ENCODE peak calls at places on chromosome 1, in six cellular contexts. D is neuronal stem cell, R is IMR-90, O is H1, P is trophoblast cell, C is H9. T is an unnamed sample.

GRCh38 chr1:5551274-5551966 is 440.8 kb downstream of the NPHP4 start:
- DNase-seq in O (no peak), P (no peak), C (no peak), R (no peak), D (no peak), T (no peak)

GRCh38 chr1:207810173-207810572 is 58.3 kb downstream of the CD46 start:
- DNase-seq in C (no peak), O (peak), D (no peak), P (no peak), R (peak), T (peak)

GRCh38 chr1:112711672-112712071 is 3.5 kb downstream of the PPM1J start:
- DNase-seq in R (no peak), D (no peak), P (no peak), C (no peak), O (no peak), T (no peak)

GRCh38 chr1:239321877-239322276 is 64.5 kb upstream of the CHRM3 start:
- DNase-seq in P (no peak), R (no peak), C (no peak), O (no peak), D (no peak), T (no peak)

GRCh38 chr1:29324202-29324601 is 87.9 kb downstream of the PTPRU start:
- DNase-seq in O (no peak), C (peak), P (no peak), R (no peak), D (no peak), T (no peak)

GRCh38 chr1:56394298-56394697 is 185.1 kb downstream of the PLPP3 start:
- DNase-seq in C (no peak), R (no peak), D (no peak), O (no peak), P (peak), T (no peak)

GRCh38 chr1:162023547-162024501 is at the start of gene OLFML2B:
- DNase-seq in D (peak), P (no peak), R (peak), C (peak), O (peak), T (peak)

GRCh38 chr1:219427400-219427799 is 185.5 kb downstream of the ZC3H11B start:
- DNase-seq in D (no peak), C (no peak), O (no peak), P (no peak), R (no peak), T (no peak)

GRCh38 chr1:8858888-8859706 is 19.4 kb downstream of the ENO1 start:
- DNase-seq in R (peak), C (no peak), P (peak), D (peak), O (no peak), T (peak)

GRCh38 chr1:17438977-17439249 is 564 bp downstream of the RCC2 start:
- DNase-seq in R (no peak), C (no peak), P (no peak), O (no peak), D (no peak), T (no peak)

GRCh38 chr1:183241446-183241845 is 55.4 kb downstream of the LAMC2 start:
- DNase-seq in C (no peak), O (no peak), P (peak), D (no peak), R (no peak), T (no peak)

GRCh38 chr1:64595871-64596515 is 126.1 kb downstream of the CACHD1 start:
- DNase-seq in R (no peak), D (no peak), O (no peak), C (no peak), P (peak), T (no peak)

GRCh38 chr1:28718601-28719331 is 18.0 kb upstream of the YTHDF2 start:
- DNase-seq in R (peak), C (no peak), P (no peak), O (no peak), D (no peak), T (peak)

GRCh38 chr1:94863297-94863911 is 43.2 kb downstream of the SLC44A3 start:
- DNase-seq in R (peak), O (no peak), C (no peak), D (no peak), P (no peak), T (peak)

GRCh38 chr1:2837316-2837715 is 35.8 kb upstream of the TTC34 start:
- DNase-seq in O (no peak), P (no peak), C (no peak), D (no peak), R (no peak), T (no peak)

GRCh38 chr1:2835650-2836159 is 34.2 kb upstream of the TTC34 start:
- DNase-seq in P (no peak), C (no peak), D (no peak), O (no peak), R (no peak), T (no peak)

GRCh38 chr1:2836333-2836970 is 35.0 kb upstream of the TTC34 start:
- DNase-seq in O (no peak), C (no peak), P (no peak), R (no peak), D (no peak), T (no peak)

GRCh38 chr1:2837823-2838222 is 36.3 kb upstream of the TTC34 start:
- DNase-seq in P (no peak), D (no peak), R (no peak), C (no peak), O (no peak), T (no peak)

GRCh38 chr1:2840036-2840809 is 38.7 kb upstream of the TTC34 start:
- DNase-seq in C (no peak), O (no peak), P (no peak), D (no peak), R (no peak), T (no peak)
- H3K4me2 ChIP-seq in C (no peak), O (no peak), P (no peak), D (no peak), R (no peak), T (no peak)

GRCh38 chr1:116710326-116711060 is 43.0 kb upstream of the IGSF3 start:
- DNase-seq in D (no peak), R (no peak), P (no peak), C (no peak), O (no peak), T (no peak)

GRCh38 chr1:116712510-116712909 is 41.7 kb upstream of the CD2 start:
- DNase-seq in O (no peak), D (no peak), C (peak), R (no peak), P (no peak), T (no peak)

GRCh38 chr1:116716391-116716790 is 37.8 kb upstream of the CD2 start:
- DNase-seq in O (no peak), R (no peak), C (no peak), P (no peak), D (no peak), T (no peak)

GRCh38 chr1:116711061-116711582 is 43.1 kb upstream of the CD2 start:
- DNase-seq in C (peak), D (no peak), R (no peak), P (no peak), O (no peak), T (no peak)

DNA sequence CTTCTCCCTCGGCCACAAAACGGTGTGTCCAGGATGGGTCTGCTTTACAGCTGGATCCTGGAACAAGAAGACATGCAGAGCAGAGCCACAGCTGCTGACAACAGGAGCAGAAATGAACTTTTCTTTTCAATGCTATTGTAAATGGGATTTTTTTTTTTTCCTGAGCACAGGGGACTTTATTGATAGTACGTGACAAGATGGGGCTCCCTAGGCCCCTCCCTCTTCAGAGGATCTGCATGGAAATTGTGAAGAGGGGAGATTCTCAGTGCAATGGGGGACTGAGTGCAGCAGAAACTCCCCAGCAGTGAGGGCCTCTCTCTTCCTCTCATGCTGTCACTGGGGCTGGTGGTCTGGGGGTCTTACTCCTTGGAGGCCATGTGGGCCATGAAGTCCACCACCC is 40.8 kb upstream of the CD2 start:
- DNase-seq in R (no peak), D (no peak), P (no peak), O (no peak), C (no peak), T (no peak)
- H3K14ac ChIP-seq in R (no peak), D (no peak), P (no peak), O (no peak), C (no peak), T (no peak)

GRCh38 chr1:31712625-31713024 is 8.8 kb upstream of the COL16A1 start:
- DNase-seq in R (peak), C (no peak), D (no peak), O (no peak), P (peak), T (peak)
- H3K4me2 ChIP-seq in R (peak), C (no peak), D (no peak), O (no peak), P (no peak), T (no peak)

GRCh38 chr1:10856863-10857598 is 60.6 kb upstream of the CASZ1 start:
- DNase-seq in D (no peak), R (no peak), P (no peak), C (no peak), O (no peak), T (no peak)

GRCh38 chr1:10854856-10855459 is 58.5 kb upstream of the CASZ1 start:
- DNase-seq in R (no peak), C (no peak), D (no peak), P (no peak), O (no peak), T (no peak)

GRCh38 chr1:10856253-10856683 is 59.8 kb upstream of the CASZ1 start:
- DNase-seq in O (no peak), P (no peak), R (no peak), C (no peak), D (no peak), T (no peak)

GRCh38 chr1:10860218-10860617 is 63.8 kb upstream of the CASZ1 start:
- DNase-seq in C (no peak), D (no peak), O (no peak), P (no peak), R (no peak), T (no peak)

GRCh38 chr1:10857689-10858088 is 61.2 kb upstream of the CASZ1 start:
- DNase-seq in R (no peak), O (no peak), D (no peak), P (no peak), C (no peak), T (no peak)
- H3K14ac ChIP-seq in R (no peak), O (no peak), D (no peak), P (no peak), C (no peak), T (no peak)

GRCh38 chr1:170666661-170667060 is 2.7 kb downstream of the PRRX1 start:
- DNase-seq in R (no peak), D (no peak), P (no peak), O (peak), C (peak), T (no peak)

GRCh38 chr1:170670751-170671628 is 7.1 kb downstream of the PRRX1 start:
- DNase-seq in P (peak), D (no peak), C (peak), R (peak), O (peak), T (no peak)

GRCh38 chr1:170669586-170670332 is 5.8 kb downstream of the PRRX1 start:
- DNase-seq in P (no peak), O (no peak), D (no peak), R (no peak), C (peak), T (no peak)

GRCh38 chr1:170668301-170668789 is 4.4 kb downstream of the PRRX1 start:
- DNase-seq in D (no peak), O (peak), C (peak), P (no peak), R (no peak), T (no peak)

DNA sequence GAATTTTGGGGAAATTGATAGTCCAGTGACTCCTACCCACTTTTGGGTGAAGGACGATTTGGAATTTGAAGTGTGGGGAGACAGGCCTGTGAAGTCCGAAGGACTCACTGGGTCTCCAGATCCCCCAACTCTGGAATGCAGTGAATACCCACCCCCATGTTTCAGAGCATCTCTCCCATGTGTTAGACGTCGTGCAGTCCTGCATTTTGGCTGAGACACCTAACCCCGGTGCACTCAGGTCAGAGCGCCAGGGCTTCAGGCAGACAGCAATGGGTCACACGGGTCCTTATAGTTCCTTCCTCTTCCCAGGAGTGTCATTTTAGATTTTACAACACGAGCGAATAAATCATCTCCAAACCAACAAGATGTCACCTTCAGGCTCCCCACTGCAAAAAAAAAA is 5.1 kb downstream of the PRRX1 start:
- DNase-seq in R (no peak), D (no peak), P (no peak), O (peak), C (no peak), T (no peak)
- H3K4me2 ChIP-seq in R (peak), D (no peak), P (no peak), O (peak), C (peak), T (no peak)

GRCh38 chr1:201376107-201376463 is 1.4 kb downstream of the TNNT2 start:
- DNase-seq in R (no peak), O (no peak), P (no peak), C (no peak), D (no peak), T (no peak)
- H3K14ac ChIP-seq in R (no peak), O (no peak), P (peak), C (peak), D (no peak), T (no peak)

GRCh38 chr1:118987431-118988185 is 535 bp downstream of the TBX15 start:
- DNase-seq in O (peak), D (no peak), R (no peak), P (no peak), C (peak), T (peak)
- H3K4me2 ChIP-seq in O (peak), D (peak), R (peak), P (peak), C (peak), T (peak)

GRCh38 chr1:12436817-12437599 is 181.0 kb downstream of the DHRS3 start:
- DNase-seq in D (no peak), O (no peak), C (no peak), P (no peak), R (peak), T (peak)

GRCh38 chr1:12438349-12438924 is 179.6 kb downstream of the DHRS3 start:
- DNase-seq in O (no peak), P (no peak), D (no peak), R (no peak), C (no peak), T (no peak)

GRCh38 chr1:12437629-12438028 is 180.4 kb downstream of the DHRS3 start:
- DNase-seq in O (no peak), D (no peak), P (no peak), C (no peak), R (no peak), T (no peak)

GRCh38 chr1:12441414-12442105 is 176.4 kb downstream of the DHRS3 start:
- DNase-seq in P (no peak), O (no peak), C (no peak), R (no peak), D (no peak), T (no peak)

GRCh38 chr1:12439083-12439482 is 178.9 kb downstream of the DHRS3 start:
- DNase-seq in C (no peak), R (no peak), O (no peak), P (no peak), D (no peak), T (no peak)
- H3K14ac ChIP-seq in C (no peak), R (no peak), O (no peak), P (no peak), D (no peak), T (no peak)

DNA sequence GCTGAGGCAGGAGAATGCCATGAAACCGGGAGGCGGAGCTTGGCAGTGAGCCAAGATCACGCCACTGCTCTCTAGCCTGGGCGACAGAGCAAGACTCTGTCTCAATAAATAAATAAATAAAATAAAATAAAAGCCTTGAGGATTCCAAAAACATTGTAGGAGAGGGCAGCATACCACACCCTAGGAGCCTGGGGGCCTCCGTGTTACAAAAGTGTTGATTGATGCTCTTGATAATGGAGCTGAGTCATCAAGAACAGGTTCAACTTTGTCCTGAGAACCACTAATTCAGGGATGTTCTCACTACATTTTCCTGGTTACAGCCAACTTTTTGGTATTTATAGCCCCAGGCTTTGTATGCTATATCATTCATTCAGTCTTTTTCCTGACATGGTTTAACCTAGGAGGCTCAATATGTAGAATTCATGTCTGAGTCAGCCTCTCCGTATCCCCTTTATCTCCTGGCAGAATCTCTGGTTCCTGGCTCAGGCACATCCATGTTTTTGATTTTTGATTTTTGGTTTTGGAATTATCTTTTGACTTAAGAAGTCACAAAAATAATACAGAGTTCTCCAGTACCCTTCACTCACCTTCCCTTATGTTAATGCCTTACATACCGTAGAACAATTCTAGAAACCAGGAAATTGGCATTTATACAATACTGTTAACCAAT is 69.4 kb downstream of the LRRC8D start:
- DNase-seq in R (no peak), O (no peak), D (no peak), C (no peak), P (peak), T (peak)
- H3K4me2 ChIP-seq in R (no peak), O (no peak), D (no peak), C (no peak), P (no peak), T (no peak)

GRCh38 chr1:43423672-43424550 is 29.8 kb downstream of the HYI start:
- DNase-seq in O (no peak), R (no peak), C (no peak), P (peak), D (no peak), T (no peak)
- H3K14ac ChIP-seq in O (no peak), R (no peak), C (no peak), P (no peak), D (no peak), T (no peak)

T was measured in mesenchymal stem cell.